ENCODE peak calls at places on chromosomes 4 and X, in five cellular contexts. One of them, this sample, is unnamed.

GRCh38 chrX:134659761-134660160 is 1.5 kb upstream of the PLAC1 start:
- DNase-seq in DMS 273 treated with DMSO at 0.1 percent for 48 hours: no peak
- DNase-seq in left colon: no peak
- DNase-seq in cardiac fibroblast: no peak
- DNase-seq in ovary: no peak
- DNase-seq in this sample: no peak

GRCh38 chrX:153948847-153949819 is 4.7 kb upstream of the RENBP start:
- DNase-seq in ovary: no peak
- DNase-seq in left colon: no peak
- DNase-seq in cardiac fibroblast: no peak
- DNase-seq in DMS 273 treated with DMSO at 0.1 percent for 48 hours: no peak
- DNase-seq in this sample: no peak

GRCh38 chrX:9003041-9003440 is 30.9 kb downstream of the FAM9B start:
- DNase-seq in ovary: no peak
- DNase-seq in cardiac fibroblast: no peak
- DNase-seq in DMS 273 treated with DMSO at 0.1 percent for 48 hours: no peak
- DNase-seq in left colon: no peak
- DNase-seq in this sample: no peak

GRCh38 chrX:153507484-153508178 is 9.8 kb upstream of the ATP2B3 start:
- DNase-seq in cardiac fibroblast: peak; percentile 77
- DNase-seq in ovary: peak; percentile 86
- DNase-seq in left colon: peak; percentile 86
- DNase-seq in DMS 273 treated with DMSO at 0.1 percent for 48 hours: peak; percentile 79
- DNase-seq in this sample: peak; percentile 60

GRCh38 chr4:177464026-177464425 is 21.8 kb upstream of the AGA start:
- DNase-seq in cardiac fibroblast: no peak
- DNase-seq in DMS 273 treated with DMSO at 0.1 percent for 48 hours: no peak
- DNase-seq in ovary: no peak
- DNase-seq in left colon: no peak
- DNase-seq in this sample: no peak

GRCh38 chr4:36088542-36088941 is 155.8 kb downstream of the ARAP2 start:
- DNase-seq in left colon: no peak
- DNase-seq in ovary: no peak
- DNase-seq in DMS 273 treated with DMSO at 0.1 percent for 48 hours: no peak
- DNase-seq in cardiac fibroblast: no peak
- DNase-seq in this sample: peak; percentile 15

GRCh38 chr4:168612435-168613139 is 115.7 kb downstream of the PALLD start:
- DNase-seq in cardiac fibroblast: peak; percentile 55
- DNase-seq in DMS 273 treated with DMSO at 0.1 percent for 48 hours: no peak
- DNase-seq in ovary: no peak
- DNase-seq in left colon: no peak
- DNase-seq in this sample: no peak

GRCh38 chr4:138405934-138406567 is 163.9 kb upstream of the SLC7A11 start:
- DNase-seq in DMS 273 treated with DMSO at 0.1 percent for 48 hours: no peak
- DNase-seq in left colon: no peak
- DNase-seq in ovary: no peak
- DNase-seq in cardiac fibroblast: peak; percentile 57
- DNase-seq in this sample: no peak

GRCh38 chr4:145320269-145320668 is 139.9 kb upstream of the OTUD4 start:
- DNase-seq in DMS 273 treated with DMSO at 0.1 percent for 48 hours: no peak
- DNase-seq in cardiac fibroblast: no peak
- DNase-seq in ovary: no peak
- DNase-seq in left colon: peak; percentile 11
- DNase-seq in this sample: no peak

GRCh38 chr4:94225449-94225848 is 17.8 kb downstream of the SMARCAD1 start:
- DNase-seq in cardiac fibroblast: no peak
- DNase-seq in ovary: no peak
- DNase-seq in left colon: no peak
- DNase-seq in DMS 273 treated with DMSO at 0.1 percent for 48 hours: no peak
- DNase-seq in this sample: no peak

GRCh38 chr4:26326791-26327190 is 6.0 kb downstream of the RBPJ start:
- DNase-seq in DMS 273 treated with DMSO at 0.1 percent for 48 hours: no peak
- DNase-seq in ovary: no peak
- DNase-seq in left colon: no peak
- DNase-seq in cardiac fibroblast: peak; percentile 71
- DNase-seq in this sample: peak; percentile 68

GRCh38 chr4:134540588-134540987 is 339.0 kb upstream of the PABPC4L start:
- DNase-seq in ovary: no peak
- DNase-seq in cardiac fibroblast: no peak
- DNase-seq in DMS 273 treated with DMSO at 0.1 percent for 48 hours: no peak
- DNase-seq in left colon: no peak
- DNase-seq in this sample: no peak

GRCh38 chrX:103554687-103555417 is 30.5 kb upstream of the TCEAL4 start:
- DNase-seq in cardiac fibroblast: no peak
- DNase-seq in DMS 273 treated with DMSO at 0.1 percent for 48 hours: no peak
- DNase-seq in left colon: peak; percentile 35
- DNase-seq in ovary: peak; percentile 44
- DNase-seq in this sample: peak; percentile 34

GRCh38 chrX:18426004-18426320 is 554 bp downstream of the CDKL5 start:
- DNase-seq in cardiac fibroblast: no peak
- DNase-seq in DMS 273 treated with DMSO at 0.1 percent for 48 hours: no peak
- DNase-seq in ovary: peak; percentile 14
- DNase-seq in left colon: peak; percentile 9
- DNase-seq in this sample: no peak

GRCh38 chr4:189974056-189974455 is 33.4 kb downstream of the FRG1 start:
- DNase-seq in left colon: no peak
- DNase-seq in DMS 273 treated with DMSO at 0.1 percent for 48 hours: no peak
- DNase-seq in cardiac fibroblast: no peak
- DNase-seq in ovary: no peak
- DNase-seq in this sample: no peak

GRCh38 chr4:1686440-1687036 is 2.4 kb upstream of the FAM53A start:
- DNase-seq in ovary: no peak
- DNase-seq in left colon: no peak
- DNase-seq in cardiac fibroblast: no peak
- DNase-seq in DMS 273 treated with DMSO at 0.1 percent for 48 hours: no peak
- DNase-seq in this sample: no peak

GRCh38 chrX:74325130-74326059 is 21.4 kb downstream of the ZCCHC13 start:
- DNase-seq in ovary: no peak
- DNase-seq in DMS 273 treated with DMSO at 0.1 percent for 48 hours: no peak
- DNase-seq in left colon: no peak
- DNase-seq in cardiac fibroblast: no peak
- DNase-seq in this sample: no peak

GRCh38 chrX:85993539-85994197 is 53.7 kb downstream of the CHM start:
- DNase-seq in ovary: no peak
- DNase-seq in left colon: no peak
- DNase-seq in DMS 273 treated with DMSO at 0.1 percent for 48 hours: no peak
- DNase-seq in cardiac fibroblast: no peak
- DNase-seq in this sample: no peak

GRCh38 chr4:80897537-80898303 is 132.8 kb upstream of the BMP3 start:
- DNase-seq in DMS 273 treated with DMSO at 0.1 percent for 48 hours: no peak
- DNase-seq in ovary: no peak
- DNase-seq in left colon: no peak
- DNase-seq in cardiac fibroblast: no peak
- DNase-seq in this sample: no peak

GRCh38 chr4:152309418-152309817 is 226.5 kb downstream of the FBXW7 start:
- DNase-seq in DMS 273 treated with DMSO at 0.1 percent for 48 hours: no peak
- DNase-seq in left colon: no peak
- DNase-seq in cardiac fibroblast: no peak
- DNase-seq in ovary: no peak
- DNase-seq in this sample: peak; percentile 17